ENCODE peak calls at places on chromosome 3, in five cellular contexts. T, D, H, O and C are unnamed samples.

GRCh38 chr3:43405888-43406636 is 119.7 kb downstream of the SNRK start:
- DNase-seq in T (no peak), D (no peak), H (no peak), O (no peak), C (no peak)

GRCh38 chr3:127847236-127847720 is 25.0 kb upstream of the MGLL start:
- DNase-seq in T (no peak), D (no peak), H (no peak), O (peak; percentile 23), C (no peak)

GRCh38 chr3:112639451-112640332 is 1.3 kb downstream of the CCDC80 start:
- DNase-seq in T (no peak), D (no peak), H (no peak), O (no peak), C (no peak)

GRCh38 chr3:99706410-99706809 is 68.0 kb downstream of the COL8A1 start:
- DNase-seq in T (no peak), D (no peak), H (no peak), O (no peak), C (no peak)

GRCh38 chr3:15797600-15798303 is at the start of gene ANKRD28:
- DNase-seq in T (no peak), D (no peak), H (peak; percentile 58), O (no peak), C (peak; percentile 19)

GRCh38 chr3:127042634-127043033 is 59.7 kb downstream of the PLXNA1 start:
- DNase-seq in T (no peak), D (no peak), H (no peak), O (no peak), C (no peak)

GRCh38 chr3:112671930-112672715 is 31.2 kb upstream of the CCDC80 start:
- DNase-seq in T (no peak), D (no peak), H (no peak), O (no peak), C (no peak)

GRCh38 chr3:85837402-85837801 is 878.6 kb downstream of the CADM2 start:
- DNase-seq in T (no peak), D (no peak), H (no peak), O (no peak), C (no peak)

GRCh38 chr3:152395764-152396163 is 127.0 kb downstream of the MBNL1 start:
- DNase-seq in T (no peak), D (no peak), H (no peak), O (no peak), C (no peak)

GRCh38 chr3:147396709-147397046 is 9.7 kb downstream of the ZIC4 start:
- DNase-seq in T (no peak), D (no peak), H (no peak), O (no peak), C (no peak)

GRCh38 chr3:54134713-54135112 is 12.4 kb downstream of the CACNA2D3 start:
- DNase-seq in T (no peak), D (no peak), H (no peak), O (no peak), C (no peak)

GRCh38 chr3:81443948-81444347 is 317.5 kb downstream of the GBE1 start:
- DNase-seq in T (no peak), D (no peak), H (no peak), O (no peak), C (no peak)

GRCh38 chr3:191320316-191320715 is 8.9 kb upstream of the CCDC50 start:
- DNase-seq in T (no peak), D (no peak), H (no peak), O (no peak), C (no peak)

GRCh38 chr3:118495243-118495642 is 539.4 kb downstream of the IGSF11 start:
- DNase-seq in T (no peak), D (no peak), H (no peak), O (no peak), C (no peak)

GRCh38 chr3:101829066-101829830 is 20.1 kb upstream of the NFKBIZ start:
- DNase-seq in T (no peak), D (no peak), H (no peak), O (no peak), C (no peak)

GRCh38 chr3:42659451-42660130 is 6.1 kb downstream of the ZBTB47 start:
- DNase-seq in T (no peak), D (no peak), H (no peak), O (peak; percentile 45), C (no peak)

GRCh38 chr3:184479426-184480126 is 82.0 kb upstream of the EPHB3 start:
- DNase-seq in T (no peak), D (no peak), H (no peak), O (no peak), C (no peak)

GRCh38 chr3:47803478-47804025 is 614 bp downstream of the DHX30 start:
- DNase-seq in T (no peak), D (no peak), H (no peak), O (no peak), C (no peak)

GRCh38 chr3:113105980-113106379 is 105.4 kb upstream of the BOC start:
- DNase-seq in T (no peak), D (no peak), H (no peak), O (no peak), C (no peak)

GRCh38 chr3:50627407-50628051 is 10.6 kb downstream of the MAPKAPK3 start:
- DNase-seq in T (no peak), D (no peak), H (no peak), O (no peak), C (peak; percentile 33)

GRCh38 chr3:183132409-183132808 is 30.1 kb downstream of the LAMP3 start:
- DNase-seq in T (no peak), D (no peak), H (no peak), O (no peak), C (no peak)

GRCh38 chr3:182567666-182568065 is 225.6 kb upstream of the ATP11B start:
- DNase-seq in T (peak; percentile 44), D (no peak), H (no peak), O (no peak), C (no peak)

GRCh38 chr3:156489462-156489911 is 65.4 kb downstream of the SSR3 start:
- DNase-seq in T (no peak), D (peak; percentile 8), H (no peak), O (no peak), C (no peak)

GRCh38 chr3:51024765-51025681 is 350.3 kb downstream of the DOCK3 start:
- DNase-seq in T (no peak), D (no peak), H (no peak), O (no peak), C (peak; percentile 9)

GRCh38 chr3:39384665-39385000 is 1.5 kb downstream of the SLC25A38 start:
- DNase-seq in T (no peak), D (no peak), H (no peak), O (no peak), C (no peak)

GRCh38 chr3:1093216-1093615 is 392 bp downstream of the CNTN6 start:
- DNase-seq in T (no peak), D (no peak), H (no peak), O (no peak), C (no peak)

GRCh38 chr3:196569003-196569516 is 600 bp downstream of the FBXO45 start:
- DNase-seq in T (peak; percentile 6), D (no peak), H (peak; percentile 14), O (peak; percentile 65), C (peak; percentile 32)

GRCh38 chr3:88219138-88219792 is 69.5 kb downstream of the C3orf38 start:
- DNase-seq in T (peak; percentile 74), D (no peak), H (peak; percentile 69), O (peak; percentile 66), C (peak; percentile 72)

GRCh38 chr3:142447852-142448315 is at the start of gene XRN1:
- DNase-seq in T (peak; percentile 85), D (peak; percentile 57), H (peak; percentile 86), O (peak; percentile 99), C (peak; percentile 96)

GRCh38 chr3:142447308-142447851 is 457 bp downstream of the XRN1 start:
- DNase-seq in T (peak; percentile 25), D (no peak), H (peak; percentile 39), O (no peak), C (peak; percentile 38)

GRCh38 chr3:142450881-142451280 is 3.0 kb upstream of the XRN1 start:
- DNase-seq in T (no peak), D (no peak), H (no peak), O (no peak), C (no peak)

GRCh38 chr3:142450192-142450591 is 2.4 kb upstream of the XRN1 start:
- DNase-seq in T (no peak), D (no peak), H (no peak), O (no peak), C (no peak)

GRCh38 chr3:142448424-142448823 is 587 bp upstream of the XRN1 start:
- DNase-seq in T (no peak), D (no peak), H (no peak), O (no peak), C (no peak)
- TF ChIP-seq SUZ12 in T (no peak), D (no peak), H (no peak), O (no peak), C (no peak)

DNA sequence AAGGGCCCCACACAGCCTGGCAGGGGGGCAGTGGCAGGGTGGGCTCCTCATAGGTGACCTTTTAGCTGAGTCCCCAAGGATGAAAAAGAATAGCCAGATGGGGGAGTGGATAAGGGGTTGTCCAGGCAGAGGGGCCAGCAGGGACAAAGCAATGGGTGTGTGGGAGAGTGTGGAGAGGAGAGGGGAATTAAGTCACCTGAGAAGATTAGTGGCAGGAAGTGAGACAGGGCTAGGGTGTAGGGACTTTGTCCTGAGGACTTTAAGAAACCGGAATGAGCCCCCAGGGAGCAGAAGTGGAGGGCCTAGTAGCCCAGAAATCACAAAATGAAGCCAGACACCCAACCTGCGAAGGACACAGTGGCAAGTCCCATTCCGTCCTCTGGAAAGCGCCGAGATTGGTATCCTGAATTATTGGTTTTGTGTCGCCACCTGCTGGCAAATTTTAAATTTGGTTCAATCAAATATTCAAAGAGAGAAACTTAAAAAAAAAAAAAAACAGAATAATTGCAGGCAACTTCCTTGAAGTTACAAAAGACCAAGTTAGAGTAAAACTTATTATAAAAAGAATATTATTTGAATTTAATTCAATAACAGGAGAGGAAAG is 78.1 kb upstream of the SLC25A36 start:
- DNase-seq in T (peak; percentile 54), D (peak; percentile 44), H (peak; percentile 49), O (peak; percentile 77), C (peak; percentile 67)
- TF ChIP-seq SUZ12 in T (no peak), D (no peak), H (no peak), O (no peak), C (no peak)

DNA sequence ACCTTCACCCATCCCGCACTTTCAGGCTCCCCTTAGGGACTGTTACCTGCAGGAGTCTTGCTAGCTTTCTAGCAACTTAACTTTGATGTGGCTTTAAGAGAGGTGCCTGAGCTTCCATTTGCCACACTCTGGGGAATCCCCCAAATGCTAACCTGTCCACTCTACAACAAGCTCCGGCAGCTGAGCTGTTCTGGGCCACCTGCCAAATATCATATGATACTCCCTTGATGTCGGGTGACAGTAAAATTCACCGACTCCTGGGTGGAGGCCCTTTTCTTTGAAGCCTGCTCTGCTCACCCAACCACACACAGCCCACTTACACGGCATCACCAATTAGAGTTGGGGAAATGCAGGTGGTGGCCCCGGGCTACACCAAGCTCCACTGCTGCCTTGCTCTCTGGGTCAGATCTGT is 38.0 kb upstream of the XCR1 start:
- DNase-seq in T (no peak), D (peak; percentile 56), H (no peak), O (no peak), C (no peak)
- TF ChIP-seq SUZ12 in T (no peak), D (no peak), H (no peak), O (no peak), C (no peak)

GRCh38 chr3:13556937-13557336 is 8.0 kb downstream of the FBLN2 start:
- DNase-seq in T (no peak), D (no peak), H (no peak), O (no peak), C (no peak)

GRCh38 chr3:13557926-13558325 is 9.0 kb downstream of the FBLN2 start:
- DNase-seq in T (no peak), D (no peak), H (no peak), O (no peak), C (no peak)

GRCh38 chr3:13557417-13557816 is 8.5 kb downstream of the FBLN2 start:
- DNase-seq in T (no peak), D (no peak), H (no peak), O (no peak), C (no peak)

GRCh38 chr3:13555753-13556152 is 6.8 kb downstream of the FBLN2 start:
- DNase-seq in T (no peak), D (no peak), H (no peak), O (no peak), C (no peak)

GRCh38 chr3:13556214-13556613 is 7.3 kb downstream of the FBLN2 start:
- DNase-seq in T (no peak), D (no peak), H (no peak), O (no peak), C (no peak)
- TF ChIP-seq SUZ12 in T (no peak), D (no peak), H (no peak), O (no peak), C (no peak)